ENCODE peak calls at places on chromosomes 7 and 10, in six cellular contexts. One of them, this sample, is unnamed.

GRCh38 chr7:90209776-90210175 is 1.8 kb upstream of the STEAP2 start:
- DNase-seq in dorsolateral prefrontal cortex: no peak
- DNase-seq in colonic mucosa: no peak
- DNase-seq in transverse colon: no peak
- DNase-seq in psoas muscle: no peak
- DNase-seq in brain microvascular endothelial cell: no peak
- DNase-seq in this sample: no peak

GRCh38 chr7:135761751-135762488 is 13.3 kb upstream of the FAM180A start:
- DNase-seq in dorsolateral prefrontal cortex: no peak
- DNase-seq in colonic mucosa: no peak
- DNase-seq in transverse colon: no peak
- DNase-seq in psoas muscle: no peak
- DNase-seq in brain microvascular endothelial cell: peak; percentile 75
- DNase-seq in this sample: no peak

GRCh38 chr7:81626008-81626407 is 143.8 kb downstream of the HGF start:
- DNase-seq in dorsolateral prefrontal cortex: no peak
- DNase-seq in colonic mucosa: no peak
- DNase-seq in transverse colon: no peak
- DNase-seq in psoas muscle: no peak
- DNase-seq in brain microvascular endothelial cell: peak; percentile 77
- DNase-seq in this sample: no peak

GRCh38 chr10:116721048-116721897 is 21.1 kb downstream of the HSPA12A start:
- DNase-seq in dorsolateral prefrontal cortex: no peak
- DNase-seq in colonic mucosa: no peak
- DNase-seq in transverse colon: no peak
- DNase-seq in psoas muscle: no peak
- DNase-seq in brain microvascular endothelial cell: no peak
- DNase-seq in this sample: no peak

GRCh38 chr10:69837261-69837660 is 35.6 kb downstream of the COL13A1 start:
- DNase-seq in dorsolateral prefrontal cortex: peak; percentile 61
- DNase-seq in colonic mucosa: no peak
- DNase-seq in transverse colon: no peak
- DNase-seq in psoas muscle: peak; percentile 63
- DNase-seq in brain microvascular endothelial cell: no peak
- DNase-seq in this sample: no peak

GRCh38 chr7:36514289-36515243 is 124.9 kb downstream of the ANLN start:
- DNase-seq in dorsolateral prefrontal cortex: peak; percentile 77
- DNase-seq in colonic mucosa: no peak
- DNase-seq in transverse colon: no peak
- DNase-seq in psoas muscle: no peak
- DNase-seq in brain microvascular endothelial cell: no peak
- DNase-seq in this sample: no peak

GRCh38 chr7:20509892-20510645 is 105.4 kb upstream of the ABCB5 start:
- DNase-seq in dorsolateral prefrontal cortex: no peak
- DNase-seq in colonic mucosa: no peak
- DNase-seq in transverse colon: no peak
- DNase-seq in psoas muscle: no peak
- DNase-seq in brain microvascular endothelial cell: no peak
- DNase-seq in this sample: no peak

GRCh38 chr10:27258838-27259532 is 18.4 kb upstream of the ACBD5 start:
- DNase-seq in dorsolateral prefrontal cortex: no peak
- DNase-seq in colonic mucosa: no peak
- DNase-seq in transverse colon: peak; percentile 27
- DNase-seq in psoas muscle: no peak
- DNase-seq in brain microvascular endothelial cell: no peak
- DNase-seq in this sample: no peak

GRCh38 chr10:60343254-60343653 is 46.4 kb downstream of the ANK3 start:
- DNase-seq in dorsolateral prefrontal cortex: no peak
- DNase-seq in colonic mucosa: no peak
- DNase-seq in transverse colon: no peak
- DNase-seq in psoas muscle: no peak
- DNase-seq in brain microvascular endothelial cell: no peak
- DNase-seq in this sample: no peak

GRCh38 chr10:59517961-59518360 is 155.6 kb upstream of the FAM13C start:
- DNase-seq in dorsolateral prefrontal cortex: no peak
- DNase-seq in colonic mucosa: no peak
- DNase-seq in transverse colon: no peak
- DNase-seq in psoas muscle: no peak
- DNase-seq in brain microvascular endothelial cell: no peak
- DNase-seq in this sample: no peak

GRCh38 chr7:121605297-121605640 is 209.2 kb upstream of the FAM3C start:
- DNase-seq in dorsolateral prefrontal cortex: no peak
- DNase-seq in colonic mucosa: no peak
- DNase-seq in transverse colon: no peak
- DNase-seq in psoas muscle: no peak
- DNase-seq in brain microvascular endothelial cell: peak; percentile 45
- DNase-seq in this sample: no peak

GRCh38 chr10:110151467-110151866 is 55.9 kb upstream of the MXI1 start:
- DNase-seq in dorsolateral prefrontal cortex: no peak
- DNase-seq in colonic mucosa: peak; percentile 96
- DNase-seq in transverse colon: peak; percentile 91
- DNase-seq in psoas muscle: no peak
- DNase-seq in brain microvascular endothelial cell: no peak
- DNase-seq in this sample: no peak

GRCh38 chr7:70566659-70567058 is 565.3 kb upstream of the GALNT17 start:
- DNase-seq in dorsolateral prefrontal cortex: no peak
- DNase-seq in colonic mucosa: no peak
- DNase-seq in transverse colon: no peak
- DNase-seq in psoas muscle: no peak
- DNase-seq in brain microvascular endothelial cell: no peak
- DNase-seq in this sample: no peak

GRCh38 chr7:139108256-139109187 is 998 bp downstream of the ZC3HAV1 start:
- DNase-seq in dorsolateral prefrontal cortex: no peak
- DNase-seq in colonic mucosa: peak; percentile 54
- DNase-seq in transverse colon: peak; percentile 41
- DNase-seq in psoas muscle: no peak
- DNase-seq in brain microvascular endothelial cell: peak; percentile 25
- DNase-seq in this sample: no peak

GRCh38 chr7:29977926-29978652 is 11.5 kb downstream of the SCRN1 start:
- DNase-seq in dorsolateral prefrontal cortex: no peak
- DNase-seq in colonic mucosa: no peak
- DNase-seq in transverse colon: no peak
- DNase-seq in psoas muscle: no peak
- DNase-seq in brain microvascular endothelial cell: no peak
- DNase-seq in this sample: no peak

GRCh38 chr7:108643136-108643535 is 73.5 kb downstream of the DNAJB9 start:
- DNase-seq in dorsolateral prefrontal cortex: no peak
- DNase-seq in colonic mucosa: no peak
- DNase-seq in transverse colon: no peak
- DNase-seq in psoas muscle: no peak
- DNase-seq in brain microvascular endothelial cell: no peak
- DNase-seq in this sample: no peak

GRCh38 chr10:31274310-31274709 is 44.7 kb upstream of the ZEB1 start:
- DNase-seq in dorsolateral prefrontal cortex: no peak
- DNase-seq in colonic mucosa: no peak
- DNase-seq in transverse colon: no peak
- DNase-seq in psoas muscle: no peak
- DNase-seq in brain microvascular endothelial cell: no peak
- DNase-seq in this sample: no peak

GRCh38 chr7:82778021-82778420 is 334.4 kb upstream of the CACNA2D1 start:
- DNase-seq in dorsolateral prefrontal cortex: no peak
- DNase-seq in colonic mucosa: no peak
- DNase-seq in transverse colon: no peak
- DNase-seq in psoas muscle: no peak
- DNase-seq in brain microvascular endothelial cell: no peak
- DNase-seq in this sample: no peak

GRCh38 chr7:96993980-96994379 is 11.4 kb upstream of the DLX6 start:
- DNase-seq in dorsolateral prefrontal cortex: no peak
- DNase-seq in colonic mucosa: no peak
- DNase-seq in transverse colon: no peak
- DNase-seq in psoas muscle: no peak
- DNase-seq in brain microvascular endothelial cell: no peak
- DNase-seq in this sample: no peak

GRCh38 chr10:131748831-131749766 is 151.7 kb upstream of the PPP2R2D start:
- DNase-seq in dorsolateral prefrontal cortex: peak; percentile 55
- DNase-seq in colonic mucosa: peak; percentile 24
- DNase-seq in transverse colon: peak; percentile 13
- DNase-seq in psoas muscle: peak; percentile 47
- DNase-seq in brain microvascular endothelial cell: no peak
- DNase-seq in this sample: no peak

GRCh38 chr10:120505056-120505455 is 48.0 kb downstream of the PLPP4 start:
- DNase-seq in dorsolateral prefrontal cortex: no peak
- DNase-seq in colonic mucosa: no peak
- DNase-seq in transverse colon: no peak
- DNase-seq in psoas muscle: no peak
- DNase-seq in brain microvascular endothelial cell: no peak
- DNase-seq in this sample: no peak

GRCh38 chr7:11833431-11833830 is 1.4 kb upstream of the THSD7A start:
- DNase-seq in dorsolateral prefrontal cortex: no peak
- DNase-seq in colonic mucosa: no peak
- DNase-seq in transverse colon: no peak
- DNase-seq in psoas muscle: no peak
- DNase-seq in brain microvascular endothelial cell: no peak
- DNase-seq in this sample: no peak

DNA sequence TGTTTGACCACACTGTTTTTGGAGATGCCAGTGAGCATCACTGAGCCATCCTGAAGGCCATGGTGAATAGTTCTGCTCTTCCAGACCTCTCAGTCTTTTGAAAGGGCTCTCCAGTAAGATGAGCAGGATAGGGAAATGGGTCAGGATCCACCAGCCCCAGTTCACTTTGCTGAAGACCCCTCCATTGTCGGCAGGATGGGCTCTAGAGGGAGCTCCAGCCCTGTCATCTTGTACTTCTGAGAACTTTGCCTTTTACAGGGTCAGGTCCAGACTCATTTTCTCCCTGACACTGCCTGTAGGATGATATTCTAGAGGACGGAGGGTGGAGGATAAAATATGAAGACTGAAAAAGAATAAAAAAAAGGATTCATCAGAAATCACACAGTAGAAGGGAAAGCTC is 13.1 kb downstream of the LHFPL3 start:
- DNase-seq in dorsolateral prefrontal cortex: no peak
- DNase-seq in colonic mucosa: no peak
- DNase-seq in transverse colon: no peak
- DNase-seq in psoas muscle: no peak
- DNase-seq in brain microvascular endothelial cell: no peak
- DNase-seq in this sample: no peak
- TF ChIP-seq CTCF in dorsolateral prefrontal cortex: peak; percentile 37
- TF ChIP-seq CTCF in colonic mucosa: no peak
- TF ChIP-seq CTCF in transverse colon: no peak
- TF ChIP-seq CTCF in psoas muscle: no peak
- TF ChIP-seq CTCF in brain microvascular endothelial cell: peak; percentile 24
- TF ChIP-seq CTCF in this sample: no peak

DNA sequence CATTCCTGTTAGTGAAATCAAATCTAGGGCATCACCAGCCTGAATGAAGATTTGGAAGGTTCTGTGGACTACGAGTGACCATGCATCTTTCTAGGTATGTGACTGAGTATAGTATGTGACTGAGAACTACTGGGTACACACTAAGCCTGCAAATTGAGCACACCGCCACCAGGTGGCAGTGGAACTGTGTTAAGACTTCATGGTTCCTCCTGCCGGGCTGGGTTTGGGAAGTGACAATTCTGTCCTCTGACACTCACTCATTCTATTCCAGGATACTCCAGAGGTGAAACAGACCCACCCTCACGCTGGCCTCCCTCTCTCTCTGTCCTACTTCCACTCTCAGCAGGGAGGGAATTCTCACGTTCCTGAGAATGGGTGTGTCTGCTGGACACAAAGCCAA is 84.0 kb upstream of the TMEM248 start:
- DNase-seq in dorsolateral prefrontal cortex: no peak
- DNase-seq in colonic mucosa: peak; percentile 71
- DNase-seq in transverse colon: peak; percentile 34
- DNase-seq in psoas muscle: no peak
- DNase-seq in brain microvascular endothelial cell: peak; percentile 37
- DNase-seq in this sample: no peak
- TF ChIP-seq CTCF in dorsolateral prefrontal cortex: no peak
- TF ChIP-seq CTCF in colonic mucosa: no peak
- TF ChIP-seq CTCF in transverse colon: peak; percentile 37
- TF ChIP-seq CTCF in psoas muscle: no peak
- TF ChIP-seq CTCF in brain microvascular endothelial cell: peak; percentile 66
- TF ChIP-seq CTCF in this sample: no peak

GRCh38 chr10:93075369-93076221 is 1.9 kb downstream of the CYP26A1 start:
- DNase-seq in dorsolateral prefrontal cortex: no peak
- DNase-seq in colonic mucosa: no peak
- DNase-seq in transverse colon: no peak
- DNase-seq in psoas muscle: no peak
- DNase-seq in brain microvascular endothelial cell: no peak
- DNase-seq in this sample: no peak

GRCh38 chr10:93074597-93075368 is 1.1 kb downstream of the CYP26A1 start:
- DNase-seq in dorsolateral prefrontal cortex: no peak
- DNase-seq in colonic mucosa: no peak
- DNase-seq in transverse colon: no peak
- DNase-seq in psoas muscle: no peak
- DNase-seq in brain microvascular endothelial cell: no peak
- DNase-seq in this sample: no peak

GRCh38 chr10:93072713-93073538 is 767 bp upstream of the CYP26A1 start:
- DNase-seq in dorsolateral prefrontal cortex: no peak
- DNase-seq in colonic mucosa: no peak
- DNase-seq in transverse colon: no peak
- DNase-seq in psoas muscle: no peak
- DNase-seq in brain microvascular endothelial cell: no peak
- DNase-seq in this sample: no peak

GRCh38 chr10:93073539-93074136 is at the start of gene CYP26A1:
- DNase-seq in dorsolateral prefrontal cortex: no peak
- DNase-seq in colonic mucosa: no peak
- DNase-seq in transverse colon: no peak
- DNase-seq in psoas muscle: peak; percentile 45
- DNase-seq in brain microvascular endothelial cell: no peak
- DNase-seq in this sample: no peak

DNA sequence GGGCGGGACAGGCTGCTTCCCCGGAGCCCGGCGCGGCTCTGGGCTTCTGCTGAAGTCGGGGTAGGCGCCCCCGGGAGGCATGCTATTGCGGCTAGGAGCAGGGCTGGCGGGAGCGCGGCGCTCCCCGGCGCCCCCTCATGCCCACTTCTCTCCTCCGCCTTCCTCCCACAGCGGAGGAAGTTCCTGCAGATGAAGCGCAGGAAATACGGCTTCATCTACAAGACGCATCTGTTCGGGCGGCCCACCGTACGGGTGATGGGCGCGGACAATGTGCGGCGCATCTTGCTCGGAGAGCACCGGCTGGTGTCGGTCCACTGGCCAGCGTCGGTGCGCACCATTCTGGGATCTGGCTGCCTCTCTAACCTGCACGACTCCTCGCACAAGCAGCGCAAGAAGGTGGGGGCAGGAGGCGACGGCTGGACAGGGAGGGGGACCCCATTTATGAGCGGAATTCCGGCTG is 474 bp downstream of the CYP26A1 start:
- DNase-seq in dorsolateral prefrontal cortex: no peak
- DNase-seq in colonic mucosa: no peak
- DNase-seq in transverse colon: no peak
- DNase-seq in psoas muscle: no peak
- DNase-seq in brain microvascular endothelial cell: no peak
- DNase-seq in this sample: no peak
- TF ChIP-seq CTCF in dorsolateral prefrontal cortex: no peak
- TF ChIP-seq CTCF in colonic mucosa: no peak
- TF ChIP-seq CTCF in transverse colon: no peak
- TF ChIP-seq CTCF in psoas muscle: no peak
- TF ChIP-seq CTCF in brain microvascular endothelial cell: peak; percentile 29
- TF ChIP-seq CTCF in this sample: no peak

DNA sequence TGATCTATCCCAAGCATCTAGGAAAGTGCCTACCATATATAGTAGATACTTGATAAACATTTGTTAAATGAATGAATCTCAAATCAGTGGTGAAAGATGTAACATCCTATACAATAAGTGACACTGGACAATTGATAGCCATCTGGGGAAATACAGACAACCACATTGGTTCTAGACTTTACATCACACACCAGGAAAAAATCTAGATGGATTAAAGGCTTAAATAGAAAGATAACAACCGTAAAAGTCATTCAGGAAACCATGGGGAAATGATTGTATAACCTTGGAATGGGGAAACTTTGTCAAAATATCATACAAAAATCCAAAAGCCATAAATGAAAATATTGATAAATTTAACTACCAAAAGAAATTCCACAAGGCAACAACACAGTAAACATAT is 7.0 kb upstream of the GARIN1A start:
- DNase-seq in dorsolateral prefrontal cortex: no peak
- DNase-seq in colonic mucosa: no peak
- DNase-seq in transverse colon: no peak
- DNase-seq in psoas muscle: no peak
- DNase-seq in brain microvascular endothelial cell: no peak
- DNase-seq in this sample: no peak
- TF ChIP-seq CTCF in dorsolateral prefrontal cortex: no peak
- TF ChIP-seq CTCF in colonic mucosa: no peak
- TF ChIP-seq CTCF in transverse colon: no peak
- TF ChIP-seq CTCF in psoas muscle: no peak
- TF ChIP-seq CTCF in brain microvascular endothelial cell: no peak
- TF ChIP-seq CTCF in this sample: no peak